ENCODE peak calls at places on chromosomes 11 and 22, in eight cellular contexts. One of them, this sample, is unnamed. For H3K36me3, the result is how much of the 10 kb centered on the place peaks cover.

GRCh38 chr11:75762885-75763284 is 5.7 kb upstream of the DGAT2 start:
- DNase-seq in CD4-positive, CD25-positive, alpha-beta regulatory T cell: no peak
- DNase-seq in gastrocnemius medialis: no peak
- DNase-seq in left ventricle myocardium inferior: no peak
- DNase-seq in small intestine: no peak
- DNase-seq in GM23248: peak
- DNase-seq in colonic mucosa: no peak
- DNase-seq in mucosa of descending colon: no peak
- DNase-seq in this sample: peak

GRCh38 chr22:39144101-39144815 is 8.2 kb downstream of the CBX7 start:
- DNase-seq in CD4-positive, CD25-positive, alpha-beta regulatory T cell: peak
- DNase-seq in gastrocnemius medialis: no peak
- DNase-seq in left ventricle myocardium inferior: no peak
- DNase-seq in small intestine: peak
- DNase-seq in GM23248: peak
- DNase-seq in colonic mucosa: peak
- DNase-seq in mucosa of descending colon: peak
- DNase-seq in this sample: no peak

GRCh38 chr22:46931414-46931813 is 169.0 kb downstream of the TBC1D22A start:
- DNase-seq in CD4-positive, CD25-positive, alpha-beta regulatory T cell: no peak
- DNase-seq in gastrocnemius medialis: no peak
- DNase-seq in left ventricle myocardium inferior: no peak
- DNase-seq in small intestine: peak
- DNase-seq in GM23248: no peak
- DNase-seq in colonic mucosa: peak
- DNase-seq in mucosa of descending colon: no peak
- DNase-seq in this sample: no peak

GRCh38 chr22:44797181-44797720 is 44.9 kb downstream of the ARHGAP8 start:
- DNase-seq in CD4-positive, CD25-positive, alpha-beta regulatory T cell: no peak
- DNase-seq in gastrocnemius medialis: no peak
- DNase-seq in left ventricle myocardium inferior: no peak
- DNase-seq in small intestine: no peak
- DNase-seq in GM23248: no peak
- DNase-seq in colonic mucosa: no peak
- DNase-seq in mucosa of descending colon: no peak
- DNase-seq in this sample: no peak

GRCh38 chr22:46738961-46739870 is 1.2 kb upstream of the CERK start:
- DNase-seq in CD4-positive, CD25-positive, alpha-beta regulatory T cell: peak
- DNase-seq in gastrocnemius medialis: peak
- DNase-seq in left ventricle myocardium inferior: no peak
- DNase-seq in small intestine: peak
- DNase-seq in GM23248: peak
- DNase-seq in colonic mucosa: peak
- DNase-seq in mucosa of descending colon: peak
- DNase-seq in this sample: peak

GRCh38 chr22:46754110-46754799 is 8.2 kb upstream of the TBC1D22A start:
- DNase-seq in CD4-positive, CD25-positive, alpha-beta regulatory T cell: no peak
- DNase-seq in gastrocnemius medialis: peak
- DNase-seq in left ventricle myocardium inferior: peak
- DNase-seq in small intestine: peak
- DNase-seq in GM23248: peak
- DNase-seq in colonic mucosa: peak
- DNase-seq in mucosa of descending colon: peak
- DNase-seq in this sample: peak

GRCh38 chr11:124080319-124081001 is 34.8 kb upstream of the VWA5A start:
- DNase-seq in CD4-positive, CD25-positive, alpha-beta regulatory T cell: no peak
- DNase-seq in gastrocnemius medialis: no peak
- DNase-seq in left ventricle myocardium inferior: no peak
- DNase-seq in small intestine: no peak
- DNase-seq in GM23248: no peak
- DNase-seq in colonic mucosa: no peak
- DNase-seq in mucosa of descending colon: no peak
- DNase-seq in this sample: no peak

GRCh38 chr22:43848366-43849171 is 13.7 kb downstream of the SULT4A1 start:
- DNase-seq in CD4-positive, CD25-positive, alpha-beta regulatory T cell: no peak
- DNase-seq in gastrocnemius medialis: no peak
- DNase-seq in left ventricle myocardium inferior: peak
- DNase-seq in small intestine: peak
- DNase-seq in GM23248: peak
- DNase-seq in colonic mucosa: no peak
- DNase-seq in mucosa of descending colon: no peak
- DNase-seq in this sample: peak

GRCh38 chr11:12581923-12582322 is 92.3 kb upstream of the TEAD1 start:
- DNase-seq in CD4-positive, CD25-positive, alpha-beta regulatory T cell: no peak
- DNase-seq in gastrocnemius medialis: no peak
- DNase-seq in left ventricle myocardium inferior: no peak
- DNase-seq in small intestine: peak
- DNase-seq in GM23248: peak
- DNase-seq in colonic mucosa: no peak
- DNase-seq in mucosa of descending colon: no peak
- DNase-seq in this sample: no peak

GRCh38 chr11:128642571-128642970 is 51.3 kb upstream of the FLI1 start:
- DNase-seq in CD4-positive, CD25-positive, alpha-beta regulatory T cell: no peak
- DNase-seq in gastrocnemius medialis: no peak
- DNase-seq in left ventricle myocardium inferior: no peak
- DNase-seq in small intestine: no peak
- DNase-seq in GM23248: no peak
- DNase-seq in colonic mucosa: no peak
- DNase-seq in mucosa of descending colon: no peak
- DNase-seq in this sample: no peak

GRCh38 chr11:65551572-65552398 is 6.4 kb downstream of the LTBP3 start:
- DNase-seq in CD4-positive, CD25-positive, alpha-beta regulatory T cell: peak
- DNase-seq in gastrocnemius medialis: no peak
- DNase-seq in left ventricle myocardium inferior: peak
- DNase-seq in small intestine: peak
- DNase-seq in GM23248: peak
- DNase-seq in colonic mucosa: peak
- DNase-seq in mucosa of descending colon: peak
- DNase-seq in this sample: no peak

DNA sequence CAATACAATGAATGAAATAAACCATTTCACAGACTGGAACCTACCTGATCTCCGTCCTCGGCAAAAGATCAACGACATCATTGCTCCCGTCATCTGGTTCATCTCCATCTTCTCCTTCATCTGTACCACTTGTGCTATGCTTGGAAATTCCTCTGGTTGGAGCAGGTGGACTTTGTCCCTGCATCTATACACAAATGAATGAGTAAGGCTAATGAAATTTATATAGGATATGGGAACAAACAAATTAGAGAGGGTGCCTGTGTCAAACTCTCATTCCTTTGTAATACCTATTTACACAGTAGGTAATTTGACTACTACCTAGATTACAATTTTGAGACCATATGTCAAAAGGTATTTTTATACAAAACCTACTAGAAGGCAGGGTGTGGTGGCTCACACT is 59.4 kb downstream of the F2 start:
- DNase-seq in CD4-positive, CD25-positive, alpha-beta regulatory T cell: no peak
- DNase-seq in gastrocnemius medialis: no peak
- DNase-seq in left ventricle myocardium inferior: no peak
- DNase-seq in small intestine: peak
- DNase-seq in GM23248: no peak
- DNase-seq in colonic mucosa: no peak
- DNase-seq in mucosa of descending colon: no peak
- DNase-seq in this sample: no peak
- H3K36me3 ChIP-seq in CD4-positive, CD25-positive, alpha-beta regulatory T cell: half or more
- H3K36me3 ChIP-seq in gastrocnemius medialis: under half
- H3K36me3 ChIP-seq in left ventricle myocardium inferior: half or more
- H3K36me3 ChIP-seq in small intestine: under half
- H3K36me3 ChIP-seq in GM23248: half or more
- H3K36me3 ChIP-seq in colonic mucosa: under half
- H3K36me3 ChIP-seq in mucosa of descending colon: under half
- H3K36me3 ChIP-seq in this sample: half or more

GRCh38 chr22:42596376-42596775 is 18.3 kb downstream of the POLDIP3 start:
- DNase-seq in CD4-positive, CD25-positive, alpha-beta regulatory T cell: no peak
- DNase-seq in gastrocnemius medialis: no peak
- DNase-seq in left ventricle myocardium inferior: peak
- DNase-seq in small intestine: no peak
- DNase-seq in GM23248: no peak
- DNase-seq in colonic mucosa: no peak
- DNase-seq in mucosa of descending colon: no peak
- DNase-seq in this sample: no peak

GRCh38 chr22:42596863-42597530 is 17.7 kb downstream of the POLDIP3 start:
- DNase-seq in CD4-positive, CD25-positive, alpha-beta regulatory T cell: no peak
- DNase-seq in gastrocnemius medialis: no peak
- DNase-seq in left ventricle myocardium inferior: no peak
- DNase-seq in small intestine: no peak
- DNase-seq in GM23248: no peak
- DNase-seq in colonic mucosa: no peak
- DNase-seq in mucosa of descending colon: no peak
- DNase-seq in this sample: no peak

GRCh38 chr22:42591987-42592386 is 22.7 kb downstream of the POLDIP3 start:
- DNase-seq in CD4-positive, CD25-positive, alpha-beta regulatory T cell: no peak
- DNase-seq in gastrocnemius medialis: no peak
- DNase-seq in left ventricle myocardium inferior: no peak
- DNase-seq in small intestine: no peak
- DNase-seq in GM23248: no peak
- DNase-seq in colonic mucosa: no peak
- DNase-seq in mucosa of descending colon: no peak
- DNase-seq in this sample: no peak

DNA sequence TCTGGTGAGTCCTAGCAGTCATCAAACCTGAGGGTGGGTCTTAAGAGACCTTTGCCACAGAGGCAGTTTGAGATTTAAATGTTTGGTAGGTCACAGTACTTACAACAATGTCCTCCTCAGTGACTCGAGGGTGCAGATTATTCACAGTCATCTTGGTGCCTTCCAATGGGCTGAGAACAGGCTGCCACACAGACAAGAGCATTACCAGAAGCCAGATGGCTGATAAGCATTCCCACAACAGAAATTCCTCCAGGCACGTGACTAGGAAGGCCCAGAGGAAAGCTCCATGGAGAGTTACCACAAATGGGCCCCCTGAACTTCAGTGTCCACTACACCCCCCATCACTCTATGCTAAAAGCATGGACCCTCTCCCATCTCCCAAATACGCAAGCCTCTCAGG is 19.2 kb downstream of the POLDIP3 start:
- DNase-seq in CD4-positive, CD25-positive, alpha-beta regulatory T cell: no peak
- DNase-seq in gastrocnemius medialis: no peak
- DNase-seq in left ventricle myocardium inferior: no peak
- DNase-seq in small intestine: no peak
- DNase-seq in GM23248: no peak
- DNase-seq in colonic mucosa: no peak
- DNase-seq in mucosa of descending colon: no peak
- DNase-seq in this sample: no peak
- H3K36me3 ChIP-seq in CD4-positive, CD25-positive, alpha-beta regulatory T cell: half or more
- H3K36me3 ChIP-seq in gastrocnemius medialis: under half
- H3K36me3 ChIP-seq in left ventricle myocardium inferior: half or more
- H3K36me3 ChIP-seq in small intestine: under half
- H3K36me3 ChIP-seq in GM23248: under half
- H3K36me3 ChIP-seq in colonic mucosa: under half
- H3K36me3 ChIP-seq in mucosa of descending colon: under half
- H3K36me3 ChIP-seq in this sample: half or more

DNA sequence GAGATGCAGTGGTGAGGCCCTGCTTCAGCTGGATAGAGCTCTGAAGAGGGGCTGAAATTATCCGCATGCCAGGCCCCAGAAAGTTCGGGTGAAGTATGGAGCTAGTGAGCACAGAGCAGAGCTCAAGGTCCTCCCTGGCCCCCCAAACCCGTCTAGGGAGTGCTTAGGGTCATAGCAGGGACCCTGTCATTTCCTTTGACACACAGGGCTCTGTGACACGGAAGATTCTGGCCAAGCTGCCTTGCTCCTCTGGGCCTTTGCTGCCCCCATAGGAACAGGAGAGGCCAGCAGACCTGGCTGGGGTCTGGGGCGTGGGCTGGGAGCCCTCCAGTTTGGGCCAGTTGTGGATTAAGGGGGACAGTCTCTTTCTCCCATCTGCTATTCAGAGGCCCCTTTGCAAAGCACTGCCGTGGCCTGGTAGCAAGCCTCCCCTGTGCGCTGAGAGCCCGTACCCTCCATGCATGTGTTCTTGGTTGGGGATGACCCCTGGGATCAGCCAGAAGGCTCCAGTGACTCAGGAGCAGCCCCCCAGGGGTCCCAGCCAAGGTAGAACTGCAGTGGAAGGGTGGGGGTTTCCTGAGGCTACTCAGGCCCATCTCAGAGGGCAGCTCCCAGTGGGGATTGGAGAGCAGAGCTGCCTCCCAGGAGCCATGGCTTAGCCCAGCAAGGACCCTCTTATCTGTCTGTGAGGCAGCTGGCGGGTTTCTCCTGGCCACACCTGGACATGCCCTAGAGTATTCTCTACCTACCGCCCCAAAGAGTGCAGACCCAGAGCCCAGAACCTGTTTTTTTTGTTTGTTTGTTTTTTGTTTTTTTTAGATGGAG is 42.3 kb downstream of the RNF141 start:
- DNase-seq in CD4-positive, CD25-positive, alpha-beta regulatory T cell: no peak
- DNase-seq in gastrocnemius medialis: no peak
- DNase-seq in left ventricle myocardium inferior: no peak
- DNase-seq in small intestine: no peak
- DNase-seq in GM23248: no peak
- DNase-seq in colonic mucosa: peak
- DNase-seq in mucosa of descending colon: no peak
- DNase-seq in this sample: peak
- H3K36me3 ChIP-seq in CD4-positive, CD25-positive, alpha-beta regulatory T cell: half or more
- H3K36me3 ChIP-seq in gastrocnemius medialis: under half
- H3K36me3 ChIP-seq in left ventricle myocardium inferior: under half
- H3K36me3 ChIP-seq in small intestine: under half
- H3K36me3 ChIP-seq in GM23248: under half
- H3K36me3 ChIP-seq in colonic mucosa: under half
- H3K36me3 ChIP-seq in mucosa of descending colon: under half
- H3K36me3 ChIP-seq in this sample: under half

GRCh38 chr11:57410287-57410686 is 16.6 kb downstream of the SLC43A3 start:
- DNase-seq in CD4-positive, CD25-positive, alpha-beta regulatory T cell: no peak
- DNase-seq in gastrocnemius medialis: no peak
- DNase-seq in left ventricle myocardium inferior: no peak
- DNase-seq in small intestine: no peak
- DNase-seq in GM23248: peak
- DNase-seq in colonic mucosa: no peak
- DNase-seq in mucosa of descending colon: no peak
- DNase-seq in this sample: no peak

GRCh38 chr11:57416436-57416835 is 10.5 kb downstream of the SLC43A3 start:
- DNase-seq in CD4-positive, CD25-positive, alpha-beta regulatory T cell: no peak
- DNase-seq in gastrocnemius medialis: no peak
- DNase-seq in left ventricle myocardium inferior: no peak
- DNase-seq in small intestine: no peak
- DNase-seq in GM23248: no peak
- DNase-seq in colonic mucosa: no peak
- DNase-seq in mucosa of descending colon: no peak
- DNase-seq in this sample: no peak

GRCh38 chr11:57414612-57415212 is 12.2 kb downstream of the SLC43A3 start:
- DNase-seq in CD4-positive, CD25-positive, alpha-beta regulatory T cell: no peak
- DNase-seq in gastrocnemius medialis: no peak
- DNase-seq in left ventricle myocardium inferior: no peak
- DNase-seq in small intestine: no peak
- DNase-seq in GM23248: no peak
- DNase-seq in colonic mucosa: no peak
- DNase-seq in mucosa of descending colon: no peak
- DNase-seq in this sample: no peak

GRCh38 chr11:57417056-57417455 is 9.9 kb downstream of the SLC43A3 start:
- DNase-seq in CD4-positive, CD25-positive, alpha-beta regulatory T cell: no peak
- DNase-seq in gastrocnemius medialis: no peak
- DNase-seq in left ventricle myocardium inferior: no peak
- DNase-seq in small intestine: no peak
- DNase-seq in GM23248: peak
- DNase-seq in colonic mucosa: no peak
- DNase-seq in mucosa of descending colon: no peak
- DNase-seq in this sample: peak

DNA sequence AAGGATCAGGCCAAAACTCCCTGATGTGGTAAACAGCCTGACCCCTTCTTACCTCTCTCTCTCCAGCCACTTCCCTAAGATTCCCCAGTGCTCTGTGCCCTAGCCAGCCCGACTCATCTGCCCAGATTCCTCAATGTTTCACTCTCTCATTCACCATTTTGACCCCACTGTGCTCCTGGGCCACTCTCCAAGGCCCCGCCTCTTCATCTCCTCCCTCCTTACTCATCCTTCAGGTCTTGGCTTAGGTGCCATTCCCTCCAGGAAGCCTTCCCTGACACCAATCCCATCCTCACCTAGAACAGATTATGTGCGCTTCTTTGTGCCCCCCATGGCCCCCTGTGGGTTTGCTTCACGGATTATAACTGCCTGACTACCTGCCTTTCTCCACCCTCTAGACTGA is 13.2 kb downstream of the SLC43A3 start:
- DNase-seq in CD4-positive, CD25-positive, alpha-beta regulatory T cell: no peak
- DNase-seq in gastrocnemius medialis: no peak
- DNase-seq in left ventricle myocardium inferior: no peak
- DNase-seq in small intestine: no peak
- DNase-seq in GM23248: no peak
- DNase-seq in colonic mucosa: no peak
- DNase-seq in mucosa of descending colon: no peak
- DNase-seq in this sample: no peak
- H3K36me3 ChIP-seq in CD4-positive, CD25-positive, alpha-beta regulatory T cell: half or more
- H3K36me3 ChIP-seq in gastrocnemius medialis: under half
- H3K36me3 ChIP-seq in left ventricle myocardium inferior: half or more
- H3K36me3 ChIP-seq in small intestine: under half
- H3K36me3 ChIP-seq in GM23248: under half
- H3K36me3 ChIP-seq in colonic mucosa: under half
- H3K36me3 ChIP-seq in mucosa of descending colon: under half
- H3K36me3 ChIP-seq in this sample: half or more